ENCODE peak calls at places on chromosomes 6 and 20, in nine cellular contexts. One of them, this sample, is unnamed.

GRCh38 chr6:22250486-22250885 is 46.4 kb downstream of the PRL start:
- DNase-seq in activated T-cell treated with anti-CD3 and anti-CD28 coated beads, Interleukin-2, amount 50 U/mL, for 72 hours: no peak
- DNase-seq in NCI-H446: no peak
- DNase-seq in stimulated activated CD4-positive, alpha-beta T cell treated with anti-CD3 and anti-CD28 coated beads, Interleukin-4, amount 100 ng/mL, for 24 hours: no peak
- DNase-seq in AG08395: no peak
- DNase-seq in dorsolateral prefrontal cortex: no peak
- DNase-seq in D341Med: peak
- DNase-seq in activated naive CD4-positive, alpha-beta T cell treated with Interleukin-2 at 50 U/mL for 16 hours: no peak
- DNase-seq in A673: peak
- DNase-seq in this sample: no peak

GRCh38 chr6:154460306-154461071 is 50.0 kb downstream of the CNKSR3 start:
- DNase-seq in activated T-cell treated with anti-CD3 and anti-CD28 coated beads, Interleukin-2, amount 50 U/mL, for 72 hours: no peak
- DNase-seq in NCI-H446: no peak
- DNase-seq in stimulated activated CD4-positive, alpha-beta T cell treated with anti-CD3 and anti-CD28 coated beads, Interleukin-4, amount 100 ng/mL, for 24 hours: no peak
- DNase-seq in AG08395: peak
- DNase-seq in dorsolateral prefrontal cortex: no peak
- DNase-seq in D341Med: no peak
- DNase-seq in activated naive CD4-positive, alpha-beta T cell treated with Interleukin-2 at 50 U/mL for 16 hours: no peak
- DNase-seq in A673: no peak
- DNase-seq in this sample: no peak

GRCh38 chr6:121780325-121781313 is 345.2 kb downstream of the GJA1 start:
- DNase-seq in activated T-cell treated with anti-CD3 and anti-CD28 coated beads, Interleukin-2, amount 50 U/mL, for 72 hours: peak
- DNase-seq in NCI-H446: peak
- DNase-seq in stimulated activated CD4-positive, alpha-beta T cell treated with anti-CD3 and anti-CD28 coated beads, Interleukin-4, amount 100 ng/mL, for 24 hours: no peak
- DNase-seq in AG08395: peak
- DNase-seq in dorsolateral prefrontal cortex: peak
- DNase-seq in D341Med: peak
- DNase-seq in activated naive CD4-positive, alpha-beta T cell treated with Interleukin-2 at 50 U/mL for 16 hours: no peak
- DNase-seq in A673: peak
- DNase-seq in this sample: no peak

GRCh38 chr6:44301106-44301505 is 12.0 kb downstream of the AARS2 start:
- DNase-seq in activated T-cell treated with anti-CD3 and anti-CD28 coated beads, Interleukin-2, amount 50 U/mL, for 72 hours: no peak
- DNase-seq in NCI-H446: no peak
- DNase-seq in stimulated activated CD4-positive, alpha-beta T cell treated with anti-CD3 and anti-CD28 coated beads, Interleukin-4, amount 100 ng/mL, for 24 hours: no peak
- DNase-seq in AG08395: no peak
- DNase-seq in dorsolateral prefrontal cortex: no peak
- DNase-seq in D341Med: no peak
- DNase-seq in activated naive CD4-positive, alpha-beta T cell treated with Interleukin-2 at 50 U/mL for 16 hours: no peak
- DNase-seq in A673: no peak
- DNase-seq in this sample: no peak

GRCh38 chr20:18443841-18444240 is 23.0 kb downstream of the DZANK1 start:
- DNase-seq in activated T-cell treated with anti-CD3 and anti-CD28 coated beads, Interleukin-2, amount 50 U/mL, for 72 hours: no peak
- DNase-seq in NCI-H446: peak
- DNase-seq in stimulated activated CD4-positive, alpha-beta T cell treated with anti-CD3 and anti-CD28 coated beads, Interleukin-4, amount 100 ng/mL, for 24 hours: no peak
- DNase-seq in AG08395: no peak
- DNase-seq in dorsolateral prefrontal cortex: no peak
- DNase-seq in D341Med: peak
- DNase-seq in activated naive CD4-positive, alpha-beta T cell treated with Interleukin-2 at 50 U/mL for 16 hours: no peak
- DNase-seq in A673: peak
- DNase-seq in this sample: no peak

GRCh38 chr6:114346451-114346850 is 3.6 kb upstream of the HS3ST5 start:
- DNase-seq in activated T-cell treated with anti-CD3 and anti-CD28 coated beads, Interleukin-2, amount 50 U/mL, for 72 hours: no peak
- DNase-seq in NCI-H446: no peak
- DNase-seq in stimulated activated CD4-positive, alpha-beta T cell treated with anti-CD3 and anti-CD28 coated beads, Interleukin-4, amount 100 ng/mL, for 24 hours: no peak
- DNase-seq in AG08395: no peak
- DNase-seq in dorsolateral prefrontal cortex: no peak
- DNase-seq in D341Med: no peak
- DNase-seq in activated naive CD4-positive, alpha-beta T cell treated with Interleukin-2 at 50 U/mL for 16 hours: no peak
- DNase-seq in A673: no peak
- DNase-seq in this sample: no peak

GRCh38 chr6:163634514-163635171 is 220.1 kb downstream of the QKI start:
- DNase-seq in activated T-cell treated with anti-CD3 and anti-CD28 coated beads, Interleukin-2, amount 50 U/mL, for 72 hours: no peak
- DNase-seq in NCI-H446: no peak
- DNase-seq in stimulated activated CD4-positive, alpha-beta T cell treated with anti-CD3 and anti-CD28 coated beads, Interleukin-4, amount 100 ng/mL, for 24 hours: no peak
- DNase-seq in AG08395: no peak
- DNase-seq in dorsolateral prefrontal cortex: no peak
- DNase-seq in D341Med: no peak
- DNase-seq in activated naive CD4-positive, alpha-beta T cell treated with Interleukin-2 at 50 U/mL for 16 hours: no peak
- DNase-seq in A673: no peak
- DNase-seq in this sample: no peak

GRCh38 chr6:141677598-141678211 is 455.0 kb upstream of the GJE1 start:
- DNase-seq in activated T-cell treated with anti-CD3 and anti-CD28 coated beads, Interleukin-2, amount 50 U/mL, for 72 hours: no peak
- DNase-seq in NCI-H446: peak
- DNase-seq in stimulated activated CD4-positive, alpha-beta T cell treated with anti-CD3 and anti-CD28 coated beads, Interleukin-4, amount 100 ng/mL, for 24 hours: no peak
- DNase-seq in AG08395: peak
- DNase-seq in dorsolateral prefrontal cortex: no peak
- DNase-seq in D341Med: peak
- DNase-seq in activated naive CD4-positive, alpha-beta T cell treated with Interleukin-2 at 50 U/mL for 16 hours: no peak
- DNase-seq in A673: peak
- DNase-seq in this sample: no peak

GRCh38 chr6:95767897-95768463 is 190.6 kb downstream of the MANEA start:
- DNase-seq in activated T-cell treated with anti-CD3 and anti-CD28 coated beads, Interleukin-2, amount 50 U/mL, for 72 hours: no peak
- DNase-seq in NCI-H446: no peak
- DNase-seq in stimulated activated CD4-positive, alpha-beta T cell treated with anti-CD3 and anti-CD28 coated beads, Interleukin-4, amount 100 ng/mL, for 24 hours: no peak
- DNase-seq in AG08395: no peak
- DNase-seq in dorsolateral prefrontal cortex: no peak
- DNase-seq in D341Med: no peak
- DNase-seq in activated naive CD4-positive, alpha-beta T cell treated with Interleukin-2 at 50 U/mL for 16 hours: no peak
- DNase-seq in A673: no peak
- DNase-seq in this sample: no peak

GRCh38 chr6:130018292-130018829 is at the start of gene L3MBTL3:
- DNase-seq in activated T-cell treated with anti-CD3 and anti-CD28 coated beads, Interleukin-2, amount 50 U/mL, for 72 hours: peak
- DNase-seq in NCI-H446: no peak
- DNase-seq in stimulated activated CD4-positive, alpha-beta T cell treated with anti-CD3 and anti-CD28 coated beads, Interleukin-4, amount 100 ng/mL, for 24 hours: peak
- DNase-seq in AG08395: peak
- DNase-seq in dorsolateral prefrontal cortex: peak
- DNase-seq in D341Med: peak
- DNase-seq in activated naive CD4-positive, alpha-beta T cell treated with Interleukin-2 at 50 U/mL for 16 hours: peak
- DNase-seq in A673: peak
- DNase-seq in this sample: peak

GRCh38 chr6:28988536-28989415 is 16.3 kb downstream of the ZNF311 start:
- DNase-seq in activated T-cell treated with anti-CD3 and anti-CD28 coated beads, Interleukin-2, amount 50 U/mL, for 72 hours: peak
- DNase-seq in NCI-H446: no peak
- DNase-seq in stimulated activated CD4-positive, alpha-beta T cell treated with anti-CD3 and anti-CD28 coated beads, Interleukin-4, amount 100 ng/mL, for 24 hours: peak
- DNase-seq in AG08395: peak
- DNase-seq in dorsolateral prefrontal cortex: no peak
- DNase-seq in D341Med: peak
- DNase-seq in activated naive CD4-positive, alpha-beta T cell treated with Interleukin-2 at 50 U/mL for 16 hours: peak
- DNase-seq in A673: peak
- DNase-seq in this sample: no peak

GRCh38 chr20:62845818-62846527 is 15.6 kb downstream of the TCFL5 start:
- DNase-seq in activated T-cell treated with anti-CD3 and anti-CD28 coated beads, Interleukin-2, amount 50 U/mL, for 72 hours: no peak
- DNase-seq in NCI-H446: no peak
- DNase-seq in stimulated activated CD4-positive, alpha-beta T cell treated with anti-CD3 and anti-CD28 coated beads, Interleukin-4, amount 100 ng/mL, for 24 hours: no peak
- DNase-seq in AG08395: no peak
- DNase-seq in dorsolateral prefrontal cortex: peak
- DNase-seq in D341Med: peak
- DNase-seq in activated naive CD4-positive, alpha-beta T cell treated with Interleukin-2 at 50 U/mL for 16 hours: no peak
- DNase-seq in A673: no peak
- DNase-seq in this sample: no peak

GRCh38 chr6:41442800-41443501 is 103.2 kb upstream of the FOXP4 start:
- DNase-seq in activated T-cell treated with anti-CD3 and anti-CD28 coated beads, Interleukin-2, amount 50 U/mL, for 72 hours: peak
- DNase-seq in NCI-H446: no peak
- DNase-seq in stimulated activated CD4-positive, alpha-beta T cell treated with anti-CD3 and anti-CD28 coated beads, Interleukin-4, amount 100 ng/mL, for 24 hours: no peak
- DNase-seq in AG08395: peak
- DNase-seq in dorsolateral prefrontal cortex: no peak
- DNase-seq in D341Med: no peak
- DNase-seq in activated naive CD4-positive, alpha-beta T cell treated with Interleukin-2 at 50 U/mL for 16 hours: peak
- DNase-seq in A673: no peak
- DNase-seq in this sample: no peak

GRCh38 chr6:4299476-4299875 is 164.1 kb upstream of the ECI2 start:
- DNase-seq in activated T-cell treated with anti-CD3 and anti-CD28 coated beads, Interleukin-2, amount 50 U/mL, for 72 hours: no peak
- DNase-seq in NCI-H446: no peak
- DNase-seq in stimulated activated CD4-positive, alpha-beta T cell treated with anti-CD3 and anti-CD28 coated beads, Interleukin-4, amount 100 ng/mL, for 24 hours: no peak
- DNase-seq in AG08395: no peak
- DNase-seq in dorsolateral prefrontal cortex: no peak
- DNase-seq in D341Med: no peak
- DNase-seq in activated naive CD4-positive, alpha-beta T cell treated with Interleukin-2 at 50 U/mL for 16 hours: no peak
- DNase-seq in A673: no peak
- DNase-seq in this sample: no peak

This sample was measured in Panc1.